ENCODE peak calls at places on chromosomes 5 and 9, in six cellular contexts. D, W, B, Y, Z and Q are unnamed samples.
A peak's percentile ranks its signal among the peaks of the same experiment; 100 is the strongest.

GRCh38 chr5:162248107-162248713 is 180.6 kb downstream of the GABRG2 start:
- DNase-seq in D (no peak), W (no peak), B (no peak), Y (peak; percentile 7), Z (no peak), Q (no peak)

GRCh38 chr9:77679088-77679487 is 31.0 kb upstream of the GNA14 start:
- DNase-seq in D (no peak), W (peak; percentile 5), B (no peak), Y (no peak), Z (no peak), Q (no peak)

GRCh38 chr9:123418506-123418905 is 62.5 kb downstream of the CRB2 start:
- DNase-seq in D (no peak), W (no peak), B (no peak), Y (no peak), Z (no peak), Q (no peak)

GRCh38 chr5:164191240-164191639 is 685.8 kb downstream of the MAT2B start:
- DNase-seq in D (no peak), W (no peak), B (peak; percentile 83), Y (no peak), Z (no peak), Q (no peak)

GRCh38 chr9:9912459-9912858 is 700.3 kb downstream of the PTPRD start:
- DNase-seq in D (no peak), W (no peak), B (no peak), Y (no peak), Z (peak; percentile 1), Q (no peak)

GRCh38 chr9:38039090-38039906 is 29.7 kb downstream of the SHB start:
- DNase-seq in D (no peak), W (peak; percentile 39), B (peak; percentile 80), Y (no peak), Z (no peak), Q (no peak)

GRCh38 chr9:128770286-128770685 is 1.4 kb downstream of the ZER1 start:
- DNase-seq in D (no peak), W (no peak), B (no peak), Y (no peak), Z (no peak), Q (no peak)

GRCh38 chr5:17024686-17025180 is 88.6 kb upstream of the MYO10 start:
- DNase-seq in D (no peak), W (peak; percentile 72), B (no peak), Y (no peak), Z (no peak), Q (no peak)

GRCh38 chr5:124718376-124718775 is 28.1 kb downstream of the ZNF608 start:
- DNase-seq in D (no peak), W (peak; percentile 13), B (peak; percentile 22), Y (no peak), Z (peak; percentile 16), Q (no peak)

GRCh38 chr9:89984214-89984613 is 379.4 kb downstream of the GADD45G start:
- DNase-seq in D (no peak), W (peak; percentile 50), B (peak; percentile 23), Y (no peak), Z (no peak), Q (no peak)